ENCODE peak calls at places on chromosome 4, in seven cellular contexts. S is germinal center; Q is endothelial cell; V is fibroblast of lung; A is stimulated activated CD8-positive, alpha-beta memory T cell treated with anti-CD3 and anti-CD28 coated beads, Interleukin-7, amount 100 ng/mL, for 4 hours; R is K562; F is NK-92 treated with Interleukin-12 subunit alpha and Interleukin-12 subunit beta, amount 100 ng/mL, for 24 hours. M is an unnamed sample.
A peak's percentile ranks its signal among the peaks of the same experiment; 100 is the strongest.

GRCh38 chr4:147943159-147943638 is 211.3 kb downstream of the ARHGAP10 start:
- DNase-seq in A (no peak), Q (no peak), V (peak; percentile 7), R (no peak), F (no peak), S (peak; percentile 10), M (no peak)

GRCh38 chr4:76208005-76208765 is 5.4 kb downstream of the SCARB2 start:
- DNase-seq in A (no peak), R (peak; percentile 18), S (no peak), F (no peak), V (peak; percentile 80), Q (peak; percentile 65), M (no peak)

GRCh38 chr4:157115613-157116340 is 39.8 kb downstream of the GLRB start:
- DNase-seq in R (no peak), Q (no peak), V (peak; percentile 87), F (no peak), S (no peak), A (no peak), M (no peak)

GRCh38 chr4:123554819-123555499 is 158.4 kb downstream of the SPRY1 start:
- DNase-seq in F (no peak), A (no peak), R (no peak), Q (no peak), V (no peak), S (no peak), M (no peak)

GRCh38 chr4:8537041-8537461 is 43.1 kb upstream of the GPR78 start:
- DNase-seq in V (peak; percentile 81), A (no peak), F (no peak), R (no peak), S (no peak), Q (no peak), M (no peak)

GRCh38 chr4:22408474-22408873 is 107.4 kb downstream of the ADGRA3 start:
- DNase-seq in Q (no peak), R (no peak), A (no peak), V (no peak), S (no peak), F (no peak), M (no peak)

GRCh38 chr4:108044951-108045686 is 55.4 kb downstream of the HADH start:
- DNase-seq in A (no peak), F (no peak), S (no peak), R (peak; percentile 58), V (peak; percentile 38), Q (no peak), M (no peak)

GRCh38 chr4:54937501-54937900 is 187.9 kb downstream of the KDR start:
- DNase-seq in V (no peak), S (no peak), F (no peak), A (no peak), Q (no peak), R (peak; percentile 7), M (no peak)

GRCh38 chr4:21992330-21992729 is 43.8 kb upstream of the KCNIP4 start:
- DNase-seq in V (peak; percentile 76), Q (no peak), S (no peak), R (no peak), F (no peak), A (no peak), M (no peak)

GRCh38 chr4:164440196-164440595 is 313.7 kb upstream of the SMIM31 start:
- DNase-seq in A (no peak), R (no peak), F (no peak), S (no peak), V (peak; percentile 83), Q (no peak), M (no peak)

GRCh38 chr4:105620640-105621323 is 68.4 kb downstream of the ARHGEF38 start:
- DNase-seq in R (no peak), F (no peak), Q (no peak), A (no peak), S (no peak), V (peak; percentile 92), M (no peak)

GRCh38 chr4:119550857-119551532 is 77.6 kb downstream of the PDE5A start:
- DNase-seq in V (peak; percentile 76), R (no peak), A (no peak), S (no peak), F (no peak), Q (no peak), M (no peak)

M was measured in activated effector memory CD4-positive, alpha-beta T cell treated with Interleukin-2 at 50 U/mL for 16 hours.